ENCODE peak calls at places on chromosomes 4 and X, in seven cellular contexts. R, B, T, C, X, P and E are unnamed samples.

GRCh38 chrX:21374163-21374993 is at the start of gene CNKSR2:
- DNase-seq in R (no peak), B (peak), T (peak), C (no peak), X (no peak), P (peak), E (peak)

GRCh38 chr4:127007336-127007735 is 625.4 kb upstream of the INTU start:
- DNase-seq in R (no peak), B (no peak), T (no peak), C (no peak), X (no peak), P (no peak), E (no peak)

GRCh38 chrX:72021975-72022374 is 109.7 kb downstream of the RTL5 start:
- DNase-seq in R (peak), B (no peak), T (no peak), C (no peak), X (no peak), P (peak), E (peak)

GRCh38 chr4:2570551-2571222 is 34.2 kb downstream of the FAM193A start:
- DNase-seq in R (no peak), B (no peak), T (no peak), C (no peak), X (no peak), P (no peak), E (no peak)

GRCh38 chr4:128455076-128455345 is 167.4 kb upstream of the PGRMC2 start:
- DNase-seq in R (no peak), B (no peak), T (no peak), C (no peak), X (no peak), P (no peak), E (no peak)

GRCh38 chrX:10617964-10618342 is 2.4 kb downstream of the MID1 start:
- DNase-seq in R (no peak), B (peak), T (peak), C (no peak), X (peak), P (peak), E (peak)

GRCh38 chr4:54568184-54568583 is 89.6 kb upstream of the KIT start:
- DNase-seq in R (no peak), B (peak), T (no peak), C (no peak), X (peak), P (peak), E (peak)

GRCh38 chrX:2360731-2361130 is 140.0 kb downstream of the DHRSX start:
- DNase-seq in R (no peak), B (no peak), T (no peak), C (peak), X (peak), P (no peak), E (no peak)

GRCh38 chr4:145938618-145939177 is at the start of gene ZNF827:
- DNase-seq in R (peak), B (peak), T (peak), C (peak), X (peak), P (peak), E (peak)

GRCh38 chrX:9291666-9292065 is 173.2 kb upstream of the TBL1X start:
- DNase-seq in R (no peak), B (no peak), T (no peak), C (no peak), X (no peak), P (no peak), E (no peak)

GRCh38 chrX:78388663-78389062 is 61.3 kb upstream of the CYSLTR1 start:
- DNase-seq in R (no peak), B (no peak), T (no peak), C (no peak), X (no peak), P (no peak), E (no peak)

GRCh38 chr4:8019396-8020365 is 80.0 kb upstream of the AFAP1 start:
- DNase-seq in R (no peak), B (peak), T (peak), C (no peak), X (no peak), P (peak), E (peak)

GRCh38 chr4:86594559-86595425 is 677 bp downstream of the PTPN13 start:
- DNase-seq in R (no peak), B (peak), T (peak), C (no peak), X (peak), P (peak), E (peak)
- H3K4me2 ChIP-seq in R (no peak), B (peak), T (peak), C (peak), X (peak), P (peak), E (peak)

GRCh38 chr4:30765022-30765421 is 44.9 kb downstream of the PCDH7 start:
- DNase-seq in R (no peak), B (no peak), T (no peak), C (no peak), X (no peak), P (no peak), E (no peak)
- H3K4me2 ChIP-seq in R (no peak), B (no peak), T (no peak), C (no peak), X (no peak), P (no peak), E (no peak)

DNA sequence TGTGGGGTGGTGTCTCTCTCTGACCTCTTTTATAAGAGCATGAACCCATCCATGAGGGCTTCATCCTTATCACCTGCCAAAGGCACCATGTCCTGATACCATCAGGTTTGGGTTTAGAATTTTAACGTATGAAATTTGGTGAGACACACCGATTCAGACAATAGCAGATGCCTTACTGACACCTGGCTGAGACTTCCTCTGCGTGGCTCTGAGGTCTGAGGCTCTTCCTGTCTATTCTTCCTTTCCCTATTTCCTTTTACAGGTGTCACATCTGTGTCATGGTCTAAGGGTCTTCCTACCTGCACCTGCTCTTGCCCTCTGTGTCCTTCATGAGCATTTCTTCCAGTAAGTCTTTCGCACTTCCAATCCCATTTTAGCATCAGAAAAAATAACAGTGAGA is 320.8 kb upstream of the CLNK start:
- DNase-seq in R (peak), B (no peak), T (no peak), C (no peak), X (no peak), P (no peak), E (no peak)
- H3K4me2 ChIP-seq in R (peak), B (no peak), T (no peak), C (no peak), X (no peak), P (no peak), E (no peak)

DNA sequence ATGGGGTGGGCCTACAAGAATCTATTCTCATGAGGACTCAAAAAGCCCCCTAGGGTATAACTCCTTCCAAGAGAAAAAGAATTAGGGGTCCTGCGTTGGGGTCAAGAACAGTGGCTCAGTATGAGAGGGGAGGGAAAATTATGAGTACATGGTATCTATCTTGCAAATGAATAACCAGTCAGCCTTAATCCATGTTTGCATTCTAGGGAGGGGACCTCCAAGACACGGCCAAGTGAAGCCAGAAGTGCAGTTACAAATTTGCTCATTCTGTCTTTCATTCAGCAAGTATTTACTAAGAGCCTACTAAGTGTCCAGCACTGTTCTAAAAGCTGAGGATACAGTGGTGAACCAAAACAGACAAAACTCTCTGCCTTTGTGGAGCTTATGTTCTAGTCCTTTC is 76.2 kb downstream of the COQ2 start:
- DNase-seq in R (no peak), B (no peak), T (no peak), C (no peak), X (no peak), P (no peak), E (peak)
- H3K4me2 ChIP-seq in R (no peak), B (no peak), T (no peak), C (no peak), X (no peak), P (no peak), E (no peak)

DNA sequence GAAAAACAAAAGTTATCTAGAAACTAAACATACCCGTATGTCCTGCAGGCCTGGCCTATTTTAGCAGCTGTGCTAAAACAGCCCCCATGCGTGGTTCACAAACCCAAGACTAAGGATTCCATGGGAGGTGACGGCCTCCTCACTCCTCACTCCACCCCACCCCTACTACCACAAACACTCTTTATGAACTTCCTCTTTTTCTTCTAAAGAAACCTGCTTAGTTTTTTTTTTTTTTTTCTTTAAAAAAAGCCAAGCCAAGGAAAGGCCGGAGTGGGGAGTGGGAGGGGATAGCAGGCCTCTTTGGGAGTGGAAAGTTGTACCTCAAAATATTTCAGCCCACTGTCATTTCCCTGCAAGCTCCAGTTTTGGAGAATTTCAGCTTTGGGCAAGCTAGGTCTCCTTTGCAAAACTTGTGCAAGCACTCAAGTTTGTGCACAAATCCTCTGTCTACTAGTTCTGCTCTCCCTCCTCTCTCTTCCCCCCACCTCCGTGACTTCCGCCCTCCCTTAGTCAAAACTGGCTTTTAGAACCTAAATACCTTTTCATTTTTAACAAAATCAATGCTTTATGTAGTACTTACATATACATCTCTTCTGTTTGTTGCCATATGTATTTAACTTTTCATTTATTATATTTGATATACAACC is 456 bp upstream of the ANTXR2 start:
- DNase-seq in R (peak), B (no peak), T (no peak), C (no peak), X (no peak), P (no peak), E (no peak)
- H3K4me2 ChIP-seq in R (peak), B (peak), T (peak), C (peak), X (peak), P (peak), E (peak)

DNA sequence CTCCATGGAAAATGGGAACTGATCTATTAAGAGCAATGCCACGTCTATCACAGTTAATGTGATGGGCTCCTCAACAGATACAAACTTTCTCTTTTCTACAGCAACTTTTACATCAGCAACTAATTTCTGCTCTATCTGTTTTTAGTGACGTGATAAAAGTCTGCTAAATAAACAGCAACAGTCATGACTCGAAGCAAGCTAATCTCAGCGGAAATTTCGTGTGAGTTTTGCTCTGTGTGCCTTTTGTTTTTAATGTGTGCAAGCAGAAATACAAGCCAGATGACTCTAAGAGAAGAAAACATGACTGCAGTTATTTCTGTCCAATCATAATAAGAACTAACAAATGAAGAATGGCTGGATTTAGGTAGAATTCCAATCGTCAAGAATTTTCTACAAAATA is 214.4 kb downstream of the LDB2 start:
- DNase-seq in R (no peak), B (no peak), T (no peak), C (no peak), X (peak), P (no peak), E (peak)
- H3K4me2 ChIP-seq in R (no peak), B (no peak), T (no peak), C (no peak), X (peak), P (no peak), E (peak)